ENCODE peak calls at places on chromosomes 1 and 21, in six cellular contexts. A is NCI-H460; Q is HFFc6; E is NCI-H510A; L is stimulated activated naive CD8-positive, alpha-beta T cell treated with anti-CD3 and anti-CD28 coated beads, Interleukin-15, Interleukin-2, amounts not matched to agents 100 U/mL and 50 U/mL, for 24 hours; T is A172. B is an unnamed sample.

GRCh38 chr1:176205322-176205914 is 1.7 kb downstream of the COP1 start:
- DNase-seq in A (peak), Q (no peak), E (no peak), L (no peak), T (no peak), B (no peak)

GRCh38 chr1:201714542-201715276 is 114.2 kb upstream of the IPO9 start:
- DNase-seq in A (peak), Q (peak), E (no peak), L (no peak), T (peak), B (no peak)

GRCh38 chr1:95287825-95288224 is 53.8 kb downstream of the RWDD3 start:
- DNase-seq in A (no peak), Q (no peak), E (no peak), L (no peak), T (no peak), B (no peak)

GRCh38 chr1:17719874-17720273 is 35.3 kb upstream of the ACTL8 start:
- DNase-seq in A (no peak), Q (peak), E (no peak), L (no peak), T (peak), B (no peak)

GRCh38 chr1:152026895-152027294 is 9.9 kb downstream of the S100A11 start:
- DNase-seq in A (no peak), Q (no peak), E (no peak), L (no peak), T (peak), B (no peak)

GRCh38 chr1:204080163-204080903 is 7.4 kb downstream of the SOX13 start:
- DNase-seq in A (peak), Q (peak), E (peak), L (no peak), T (peak), B (peak)

GRCh38 chr1:204630460-204630905 is 55.1 kb downstream of the LRRN2 start:
- DNase-seq in A (no peak), Q (no peak), E (no peak), L (no peak), T (no peak), B (no peak)

GRCh38 chr1:146012703-146013565 is 8.6 kb downstream of the HJV start:
- DNase-seq in A (peak), Q (peak), E (no peak), L (peak), T (peak), B (no peak)

GRCh38 chr1:4054957-4055676 is 155.0 kb upstream of the C1orf174 start:
- DNase-seq in A (no peak), Q (no peak), E (no peak), L (no peak), T (no peak), B (no peak)

GRCh38 chr21:39527664-39528381 is 76.1 kb downstream of the SH3BGR start:
- DNase-seq in A (no peak), Q (no peak), E (no peak), L (no peak), T (no peak), B (no peak)

GRCh38 chr1:241356519-241357365 is at the start of gene RGS7:
- DNase-seq in A (peak), Q (no peak), E (peak), L (peak), T (peak), B (no peak)

GRCh38 chr1:236086537-236086936 is 21.6 kb upstream of the NID1 start:
- DNase-seq in A (no peak), Q (no peak), E (no peak), L (no peak), T (no peak), B (no peak)

GRCh38 chr1:12435639-12436344 is 182.2 kb downstream of the DHRS3 start:
- DNase-seq in A (no peak), Q (no peak), E (no peak), L (peak), T (peak), B (no peak)